ENCODE peak calls at places on chromosomes 7 and 10, in nine cellular contexts. O is AG04449, B is SK-N-SH, J is lung, Q is left ventricle myocardium inferior, H is H1, T is A673, R is Panc1, F is AG10803. C is an unnamed sample.

GRCh38 chr7:106285801-106286492 is 1.2 kb upstream of the NAMPT start:
- DNase-seq in O (no peak), B (no peak), J (no peak), Q (peak), H (no peak), T (no peak), R (peak), F (peak), C (no peak)

GRCh38 chr7:108246227-108246837 is 116.2 kb upstream of the LAMB4 start:
- DNase-seq in O (peak), B (no peak), J (peak), Q (no peak), H (no peak), T (no peak), R (peak), F (peak), C (peak)

GRCh38 chr10:97853006-97853405 is 3.4 kb downstream of the GOLGA7B start:
- DNase-seq in O (no peak), B (no peak), J (no peak), Q (no peak), H (no peak), T (no peak), R (no peak), F (no peak), C (no peak)

GRCh38 chr10:86665868-86666267 is 2.4 kb upstream of the LDB3 start:
- DNase-seq in O (no peak), B (peak), J (no peak), Q (no peak), H (no peak), T (no peak), R (no peak), F (no peak), C (no peak)

GRCh38 chr10:29694121-29694520 is 59.4 kb upstream of the SVIL start:
- DNase-seq in O (no peak), B (no peak), J (no peak), Q (no peak), H (no peak), T (no peak), R (no peak), F (no peak), C (no peak)

GRCh38 chr7:75914655-75915415 is at the start of gene POR:
- DNase-seq in O (peak), B (peak), J (peak), Q (peak), H (peak), T (peak), R (peak), F (peak), C (peak)

GRCh38 chr7:107813524-107813923 is 10.5 kb upstream of the SLC26A3 start:
- DNase-seq in O (no peak), B (no peak), J (no peak), Q (no peak), H (no peak), T (no peak), R (no peak), F (no peak), C (no peak)

GRCh38 chr10:68086011-68086410 is 10.9 kb upstream of the HERC4 start:
- DNase-seq in O (no peak), B (no peak), J (no peak), Q (no peak), H (no peak), T (peak), R (no peak), F (peak), C (no peak)

GRCh38 chr7:40763319-40764287 is 628.8 kb downstream of the SUGCT start:
- DNase-seq in O (peak), B (peak), J (no peak), Q (no peak), H (no peak), T (peak), R (no peak), F (peak), C (peak)

GRCh38 chr7:151459726-151460473 is 20.0 kb upstream of the CRYGN start:
- DNase-seq in O (peak), B (peak), J (peak), Q (peak), H (peak), T (peak), R (peak), F (peak), C (peak)
- TF ChIP-seq CTCF in O (peak), B (peak), J (no peak), Q (peak), H (no peak), T (peak), R (no peak), F (peak), C (peak)

DNA sequence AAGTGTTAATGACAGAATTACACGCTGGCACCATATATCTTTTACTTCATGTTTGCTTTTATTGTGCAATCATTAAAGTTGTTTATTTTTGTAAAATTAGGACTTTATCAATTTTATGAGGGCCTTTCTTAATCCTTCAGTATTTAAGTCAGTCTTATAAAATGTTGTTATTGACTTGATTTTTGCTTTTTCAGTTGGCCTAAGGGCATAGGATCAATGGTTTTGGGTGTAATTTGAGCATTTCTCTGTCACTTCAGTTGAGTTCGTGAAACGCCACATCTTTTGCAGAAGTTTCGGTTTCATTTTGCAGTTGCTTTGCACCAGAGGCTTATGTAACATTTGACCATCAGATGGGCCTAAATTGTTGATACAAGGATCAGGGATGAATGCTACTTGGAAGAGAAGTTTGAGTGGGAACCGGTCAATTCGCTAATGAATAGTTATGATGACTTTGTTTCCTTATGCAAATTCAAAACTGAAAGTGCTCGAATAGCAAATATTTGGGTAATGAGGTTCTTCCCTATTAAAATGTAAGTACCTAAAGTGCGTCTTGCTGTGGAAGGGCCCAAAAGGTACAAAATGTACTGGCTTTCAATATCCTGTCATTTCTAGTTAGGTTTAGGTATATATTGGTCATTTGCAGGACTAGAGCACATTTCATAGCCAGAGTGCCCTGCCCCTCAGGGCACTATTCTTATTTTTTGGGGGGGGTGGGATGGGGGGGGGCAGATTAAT is 340.9 kb downstream of the LRMDA start:
- DNase-seq in O (no peak), B (no peak), J (no peak), Q (no peak), H (no peak), T (no peak), R (no peak), F (peak), C (no peak)
- H3K4me3 ChIP-seq in O (no peak), B (no peak), J (peak), Q (peak), H (no peak), T (no peak), R (peak), F (peak), C (no peak)

GRCh38 chr7:1470901-1471300 is 11.6 kb upstream of the MICALL2 start:
- DNase-seq in O (no peak), B (no peak), J (no peak), Q (no peak), H (no peak), T (no peak), R (no peak), F (no peak), C (no peak)
- TF ChIP-seq CTCF in O (no peak), B (no peak), J (no peak), Q (no peak), H (no peak), T (no peak), R (no peak), F (no peak), C (no peak)

GRCh38 chr10:108348215-108348614 is 1183.7 kb upstream of the SORCS1 start:
- DNase-seq in O (no peak), B (no peak), J (no peak), Q (no peak), H (no peak), T (no peak), R (no peak), F (no peak), C (no peak)

GRCh38 chr10:108346066-108346465 is 1181.6 kb upstream of the SORCS1 start:
- DNase-seq in O (no peak), B (no peak), J (no peak), Q (no peak), H (no peak), T (no peak), R (no peak), F (no peak), C (no peak)
- H3K4me3 ChIP-seq in O (no peak), B (no peak), J (no peak), Q (no peak), H (no peak), T (no peak), R (no peak), F (no peak), C (no peak)

GRCh38 chr7:49852619-49853462 is 79.4 kb downstream of the VWC2 start:
- DNase-seq in O (no peak), B (peak), J (no peak), Q (no peak), H (peak), T (peak), R (peak), F (peak), C (peak)
- TF ChIP-seq CTCF in O (peak), B (peak), J (peak), Q (peak), H (peak), T (peak), R (peak), F (peak), C (peak)

GRCh38 chr10:3779146-3779707 is 5.8 kb downstream of the KLF6 start:
- DNase-seq in O (no peak), B (no peak), J (no peak), Q (no peak), H (no peak), T (no peak), R (no peak), F (peak), C (no peak)

GRCh38 chr10:3781458-3782098 is 3.4 kb downstream of the KLF6 start:
- DNase-seq in O (no peak), B (no peak), J (no peak), Q (peak), H (no peak), T (no peak), R (no peak), F (peak), C (no peak)

GRCh38 chr10:3778708-3779108 is 6.3 kb downstream of the KLF6 start:
- DNase-seq in O (no peak), B (no peak), J (no peak), Q (no peak), H (no peak), T (no peak), R (no peak), F (peak), C (no peak)

GRCh38 chr10:3780766-3781457 is 4.1 kb downstream of the KLF6 start:
- DNase-seq in O (no peak), B (no peak), J (no peak), Q (no peak), H (no peak), T (no peak), R (no peak), F (peak), C (no peak)

GRCh38 chr10:3780056-3780765 is 4.8 kb downstream of the KLF6 start:
- DNase-seq in O (no peak), B (no peak), J (no peak), Q (no peak), H (no peak), T (no peak), R (no peak), F (peak), C (no peak)
- H3K4me3 ChIP-seq in O (peak), B (peak), J (peak), Q (peak), H (no peak), T (no peak), R (peak), F (peak), C (peak)

DNA sequence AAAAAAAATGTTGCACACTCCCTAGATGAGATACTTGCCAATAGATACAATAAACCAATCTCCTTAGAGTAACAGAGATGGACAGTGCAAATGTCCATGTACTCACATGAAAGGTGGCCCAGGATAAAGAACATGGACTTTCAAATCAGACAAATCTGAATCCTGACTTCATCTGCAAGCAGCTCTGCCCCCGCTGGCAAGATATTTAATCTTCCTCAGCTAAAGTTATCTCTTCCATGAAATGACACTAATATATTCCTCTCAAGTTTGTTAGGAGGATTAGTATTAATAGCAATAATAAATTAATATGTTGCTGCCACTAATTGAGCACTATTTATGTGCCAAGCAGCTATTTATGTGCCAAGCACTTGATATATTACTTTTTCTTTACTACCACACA is 148.6 kb upstream of the YAE1 start:
- DNase-seq in O (no peak), B (no peak), J (no peak), Q (no peak), H (no peak), T (no peak), R (no peak), F (no peak), C (no peak)
- TF ChIP-seq CTCF in O (no peak), B (no peak), J (no peak), Q (no peak), H (peak), T (no peak), R (peak), F (no peak), C (no peak)

GRCh38 chr7:123643495-123644428 is 11.9 kb upstream of the LMOD2 start:
- DNase-seq in O (no peak), B (peak), J (no peak), Q (no peak), H (peak), T (peak), R (no peak), F (peak), C (peak)
- H3K4me3 ChIP-seq in O (peak), B (peak), J (no peak), Q (peak), H (peak), T (peak), R (no peak), F (peak), C (peak)

GRCh38 chr7:66841898-66842297 is 79.1 kb upstream of the TMEM248 start:
- DNase-seq in O (no peak), B (no peak), J (no peak), Q (no peak), H (no peak), T (no peak), R (no peak), F (no peak), C (no peak)

GRCh38 chr7:66840316-66840715 is 80.7 kb upstream of the TMEM248 start:
- DNase-seq in O (no peak), B (no peak), J (no peak), Q (no peak), H (no peak), T (no peak), R (no peak), F (no peak), C (no peak)

GRCh38 chr7:66847879-66848810 is 72.9 kb upstream of the TMEM248 start:
- DNase-seq in O (peak), B (no peak), J (no peak), Q (no peak), H (no peak), T (peak), R (no peak), F (peak), C (no peak)

GRCh38 chr7:66845382-66846095 is 75.5 kb upstream of the TMEM248 start:
- DNase-seq in O (no peak), B (peak), J (no peak), Q (no peak), H (peak), T (no peak), R (no peak), F (no peak), C (no peak)

GRCh38 chr7:66844552-66845381 is 76.3 kb upstream of the TMEM248 start:
- DNase-seq in O (peak), B (peak), J (peak), Q (peak), H (peak), T (peak), R (peak), F (peak), C (peak)
- TF ChIP-seq CTCF in O (peak), B (no peak), J (no peak), Q (peak), H (peak), T (peak), R (no peak), F (peak), C (no peak)

DNA sequence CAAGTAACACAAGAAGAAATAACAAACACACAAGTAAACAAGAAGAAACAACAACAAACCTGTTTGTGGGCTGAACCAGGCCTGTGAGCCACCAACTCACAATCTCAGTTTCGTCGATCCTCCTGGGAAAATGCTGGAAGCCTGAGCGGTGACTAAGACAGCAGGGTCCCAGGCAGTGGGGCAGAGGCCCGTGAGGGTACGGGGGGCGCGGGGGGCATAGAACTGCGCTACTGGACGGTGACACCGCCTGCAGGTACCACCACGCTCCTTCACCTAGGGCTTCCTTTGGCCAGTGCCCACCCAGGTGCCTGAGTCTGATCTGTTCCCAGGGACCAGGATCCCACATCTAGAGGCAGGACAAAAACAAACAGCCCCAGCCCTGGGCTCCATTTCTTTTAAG is 3.4 kb upstream of the CALN1 start:
- DNase-seq in O (no peak), B (no peak), J (no peak), Q (no peak), H (no peak), T (no peak), R (no peak), F (no peak), C (no peak)
- H3K4me3 ChIP-seq in O (no peak), B (no peak), J (no peak), Q (no peak), H (no peak), T (no peak), R (no peak), F (no peak), C (no peak)

C was measured in HFF-Myc.